ENCODE peak calls at places on chromosomes 1 and 21, in four cellular contexts. One of them, this sample, is unnamed.
A peak's percentile ranks its signal among the peaks of the same experiment; 100 is the strongest.

GRCh38 chr21:33750017-33750416 is 107.7 kb downstream of the ITSN1 start:
- DNase-seq in NCI-H2081: no peak
- DNase-seq in activated naive CD4-positive, alpha-beta T cell treated with Interleukin-2 at 50 U/mL for 16 hours: no peak
- DNase-seq in cortex of kidney: no peak
- DNase-seq in this sample: no peak

GRCh38 chr1:68919070-68919469 is 422.2 kb upstream of the DEPDC1 start:
- DNase-seq in activated naive CD4-positive, alpha-beta T cell treated with Interleukin-2 at 50 U/mL for 16 hours: no peak
- DNase-seq in cortex of kidney: no peak
- DNase-seq in NCI-H2081: no peak
- DNase-seq in this sample: no peak

GRCh38 chr1:168631671-168632400 is 55.4 kb downstream of the XCL1 start:
- DNase-seq in activated naive CD4-positive, alpha-beta T cell treated with Interleukin-2 at 50 U/mL for 16 hours: no peak
- DNase-seq in NCI-H2081: no peak
- DNase-seq in cortex of kidney: no peak
- DNase-seq in this sample: no peak

GRCh38 chr1:23100074-23100748 is 68.4 kb downstream of the LUZP1 start:
- DNase-seq in cortex of kidney: no peak
- DNase-seq in NCI-H2081: no peak
- DNase-seq in activated naive CD4-positive, alpha-beta T cell treated with Interleukin-2 at 50 U/mL for 16 hours: peak; percentile 24
- DNase-seq in this sample: peak; percentile 88

GRCh38 chr21:42721341-42721824 is 68.0 kb downstream of the PDE9A start:
- DNase-seq in activated naive CD4-positive, alpha-beta T cell treated with Interleukin-2 at 50 U/mL for 16 hours: no peak
- DNase-seq in cortex of kidney: no peak
- DNase-seq in NCI-H2081: no peak
- DNase-seq in this sample: no peak

GRCh38 chr1:119463569-119463968 is 43.4 kb upstream of the HSD3B1 start:
- DNase-seq in NCI-H2081: no peak
- DNase-seq in activated naive CD4-positive, alpha-beta T cell treated with Interleukin-2 at 50 U/mL for 16 hours: no peak
- DNase-seq in cortex of kidney: no peak
- DNase-seq in this sample: no peak

GRCh38 chr1:22309572-22309971 is 142.1 kb upstream of the ZBTB40 start:
- DNase-seq in cortex of kidney: no peak
- DNase-seq in NCI-H2081: no peak
- DNase-seq in activated naive CD4-positive, alpha-beta T cell treated with Interleukin-2 at 50 U/mL for 16 hours: no peak
- DNase-seq in this sample: no peak

GRCh38 chr1:196455697-196456096 is 152.5 kb downstream of the KCNT2 start:
- DNase-seq in cortex of kidney: no peak
- DNase-seq in NCI-H2081: no peak
- DNase-seq in activated naive CD4-positive, alpha-beta T cell treated with Interleukin-2 at 50 U/mL for 16 hours: no peak
- DNase-seq in this sample: no peak

This sample was measured in BJ.